ENCODE peak calls at places on chromosomes 16 and 17, in six cellular contexts. V is NAMALWA; X is germinal center; S is tibial artery; M is RWPE1; O is stimulated activated CD8-positive, alpha-beta memory T cell treated with anti-CD3 and anti-CD28 coated beads, Interleukin-15, amount 100 ng/mL, for 4 hours. A is an unnamed sample.

GRCh38 chr17:2805961-2806360 is 9.7 kb downstream of the RAP1GAP2 start:
- DNase-seq in O (no peak), X (no peak), M (no peak), S (no peak), V (no peak), A (no peak)

GRCh38 chr16:73057369-73058210 is 9.7 kb upstream of the ZFHX3 start:
- DNase-seq in M (no peak), S (peak), O (no peak), V (peak), X (peak), A (no peak)

GRCh38 chr16:726438-727290 is at the start of the genes CCDC78 and HAGHL:
- DNase-seq in M (no peak), X (peak), V (peak), O (peak), S (no peak), A (no peak)

GRCh38 chr16:3089717-3090592 is 9.1 kb downstream of the ZSCAN10 start:
- DNase-seq in S (no peak), M (no peak), X (no peak), V (no peak), O (no peak), A (no peak)

GRCh38 chr16:71479420-71479819 is 9.7 kb downstream of the ZNF19 start:
- DNase-seq in X (no peak), S (no peak), V (no peak), O (no peak), M (no peak), A (no peak)

GRCh38 chr17:59683283-59683682 is 23.9 kb downstream of the PTRH2 start:
- DNase-seq in O (no peak), V (no peak), X (no peak), M (no peak), S (no peak), A (no peak)

GRCh38 chr16:75764154-75764768 is 38.0 kb upstream of the CPHXL start:
- DNase-seq in X (peak), M (peak), S (no peak), V (peak), O (no peak), A (peak)

GRCh38 chr17:8176197-8176940 is at the start of gene TMEM107:
- DNase-seq in V (peak), S (peak), O (peak), X (peak), M (peak), A (no peak)

GRCh38 chr17:5540321-5540720 is 44.0 kb downstream of the NLRP1 start:
- DNase-seq in V (no peak), M (no peak), O (no peak), S (no peak), X (no peak), A (no peak)

GRCh38 chr17:46898364-46898763 is 24.6 kb upstream of the GOSR2 start:
- DNase-seq in M (no peak), V (no peak), S (no peak), X (no peak), O (no peak), A (no peak)

GRCh38 chr16:29745853-29746345 is at the start of gene C16orf54:
- DNase-seq in X (peak), V (peak), S (peak), O (peak), M (no peak), A (no peak)

GRCh38 chr17:2259769-2260536 is 43.6 kb downstream of the SMG6 start:
- DNase-seq in V (no peak), X (no peak), O (peak), M (no peak), S (no peak), A (no peak)

GRCh38 chr16:8894736-8895334 is 12.7 kb downstream of the LITAFD start:
- DNase-seq in O (no peak), M (no peak), V (no peak), S (peak), X (no peak), A (no peak)

GRCh38 chr17:7479389-7480192 is at the start of gene ZBTB4:
- DNase-seq in M (peak), O (peak), V (peak), S (peak), X (peak), A (no peak)

GRCh38 chr16:78689031-78689430 is 589.6 kb downstream of the WWOX start:
- DNase-seq in O (no peak), V (no peak), X (no peak), M (no peak), S (no peak), A (no peak)

GRCh38 chr16:71645450-71645849 is 19.5 kb downstream of the MARVELD3 start:
- DNase-seq in M (peak), X (peak), S (no peak), O (no peak), V (peak), A (no peak)

GRCh38 chr17:62933986-62934385 is 32.0 kb upstream of the TANC2 start:
- DNase-seq in S (no peak), O (no peak), X (no peak), V (no peak), M (no peak), A (no peak)

GRCh38 chr16:81779540-81780320 is 639 bp downstream of the PLCG2 start:
- DNase-seq in M (no peak), X (no peak), V (peak), O (no peak), S (no peak), A (no peak)

GRCh38 chr16:78437352-78437968 is 338.0 kb downstream of the WWOX start:
- DNase-seq in S (no peak), X (peak), M (peak), V (peak), O (no peak), A (no peak)

GRCh38 chr17:8397636-8398035 is at the start of gene RNF222:
- DNase-seq in X (no peak), S (peak), M (no peak), O (no peak), V (no peak), A (no peak)

GRCh38 chr16:51150894-51151320 is at the start of gene SALL1:
- DNase-seq in M (no peak), V (no peak), X (no peak), S (no peak), O (no peak), A (no peak)